ENCODE peak calls at places on chromosomes 1 and 21, in four cellular contexts. L, P, Z and H are unnamed samples.
A peak's percentile ranks its signal among the peaks of the same experiment; 100 is the strongest.

GRCh38 chr1:153929981-153930948 is 7.5 kb upstream of the GATAD2B start:
- DNase-seq in L (no peak), P (peak; percentile 44), Z (no peak), H (no peak)

GRCh38 chr1:7503691-7504437 is 267.2 kb upstream of the VAMP3 start:
- DNase-seq in L (peak; percentile 31), P (peak; percentile 37), Z (no peak), H (no peak)

GRCh38 chr1:224149733-224150132 is 33.3 kb upstream of the DEGS1 start:
- DNase-seq in L (no peak), P (no peak), Z (no peak), H (no peak)

GRCh38 chr1:84985365-84985764 is 11.5 kb downstream of the MCOLN2 start:
- DNase-seq in L (no peak), P (no peak), Z (no peak), H (no peak)

GRCh38 chr1:72439036-72439435 is 156.7 kb upstream of the NEGR1 start:
- DNase-seq in L (no peak), P (no peak), Z (no peak), H (no peak)

GRCh38 chr1:10178602-10179407 is 31.6 kb upstream of the KIF1B start:
- DNase-seq in L (no peak), P (no peak), Z (no peak), H (no peak)

GRCh38 chr1:55146781-55147180 is 68.4 kb downstream of the USP24 start:
- DNase-seq in L (no peak), P (no peak), Z (no peak), H (peak; percentile 6)

GRCh38 chr1:9960705-9961562 is 17.7 kb downstream of the NMNAT1 start:
- DNase-seq in L (no peak), P (no peak), Z (no peak), H (peak; percentile 13)

GRCh38 chr21:37009740-37010341 is 3.3 kb downstream of the RIPPLY3 start:
- DNase-seq in L (peak; percentile 82), P (peak; percentile 93), Z (peak; percentile 35), H (peak; percentile 89)

GRCh38 chr1:6029351-6029750 is 16.3 kb upstream of the KCNAB2 start:
- DNase-seq in L (no peak), P (peak; percentile 21), Z (no peak), H (no peak)

GRCh38 chr1:202568466-202569196 is 141.6 kb downstream of the SYT2 start:
- DNase-seq in L (no peak), P (no peak), Z (no peak), H (no peak)

GRCh38 chr1:119805247-119805646 is 6.0 kb downstream of the REG4 start:
- DNase-seq in L (no peak), P (no peak), Z (no peak), H (no peak)

GRCh38 chr1:98429851-98430496 is 231.5 kb upstream of the SNX7 start:
- DNase-seq in L (no peak), P (no peak), Z (no peak), H (peak; percentile 51)

GRCh38 chr1:171344473-171344820 is 30.5 kb downstream of the FMO4 start:
- DNase-seq in L (no peak), P (no peak), Z (no peak), H (no peak)

GRCh38 chr1:172851871-172852270 is 193.0 kb downstream of the FASLG start:
- DNase-seq in L (no peak), P (no peak), Z (no peak), H (no peak)

GRCh38 chr1:54117815-54118563 is 34.8 kb downstream of the CDCP2 start:
- DNase-seq in L (no peak), P (no peak), Z (no peak), H (no peak)

GRCh38 chr1:226060976-226061792 is 1.3 kb upstream of the H3-3A start:
- DNase-seq in L (no peak), P (no peak), Z (no peak), H (no peak)

GRCh38 chr21:42622284-42622683 is 31.1 kb upstream of the PDE9A start:
- DNase-seq in L (no peak), P (no peak), Z (no peak), H (no peak)
- H3K27me3 ChIP-seq in L (peaks cover 4% of the 10 kb centered on the region), P (no peaks in the 10 kb centered on the region), Z (peaks cover 4% of the 10 kb centered on the region), H (peaks cover 3% of the 10 kb centered on the region)

GRCh38 chr1:115192200-115192767 is 103.0 kb upstream of the TSPAN2 start:
- DNase-seq in L (no peak), P (no peak), Z (no peak), H (no peak)

GRCh38 chr1:115188680-115189395 is 99.5 kb upstream of the TSPAN2 start:
- DNase-seq in L (no peak), P (no peak), Z (no peak), H (no peak)

GRCh38 chr1:115190766-115191165 is 101.5 kb upstream of the TSPAN2 start:
- DNase-seq in L (no peak), P (no peak), Z (no peak), H (no peak)

GRCh38 chr1:115191691-115192090 is 102.4 kb upstream of the TSPAN2 start:
- DNase-seq in L (no peak), P (no peak), Z (no peak), H (no peak)

GRCh38 chr1:115189814-115190541 is 100.7 kb upstream of the TSPAN2 start:
- DNase-seq in L (no peak), P (no peak), Z (no peak), H (no peak)
- H3K27ac ChIP-seq in L (no peak overlapping the region), P (no peak overlapping the region), Z (peak overlapping the region; percentile 87), H (no peak overlapping the region)

DNA sequence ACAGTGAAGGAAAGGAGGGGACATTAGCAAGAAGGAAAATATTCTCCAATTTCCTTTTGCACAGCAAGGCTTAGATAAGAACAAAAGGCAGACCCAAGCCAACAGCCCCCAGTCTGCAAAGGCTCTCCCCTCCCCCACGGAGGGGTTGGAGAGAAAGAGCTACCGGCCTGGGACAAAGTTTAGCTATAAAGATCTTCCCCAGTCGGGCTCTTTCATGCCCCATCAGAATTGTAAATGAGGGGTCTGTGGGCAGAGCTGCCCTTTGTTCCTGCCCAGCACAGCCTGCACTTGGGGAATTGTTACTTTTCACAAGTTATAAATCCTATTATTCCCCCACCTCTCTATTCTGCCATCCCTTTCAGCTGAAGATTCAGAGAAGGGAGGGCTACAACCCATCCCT is 3.6 kb downstream of the MYCL start:
- DNase-seq in L (no peak), P (no peak), Z (no peak), H (no peak)
- H3K4me1 ChIP-seq in L (peaks cover 5% of the 10 kb centered on the region), P (no peaks in the 10 kb centered on the region), Z (peaks cover 23% of the 10 kb centered on the region), H (peaks cover 52% of the 10 kb centered on the region)

GRCh38 chr1:216722841-216723240 is 388 bp downstream of the ESRRG start:
- DNase-seq in L (no peak), P (no peak), Z (no peak), H (no peak)
- H3K27me3 ChIP-seq in L (no peaks in the 10 kb centered on the region), P (no peaks in the 10 kb centered on the region), Z (peaks cover 11% of the 10 kb centered on the region), H (no peaks in the 10 kb centered on the region)

GRCh38 chr1:156898151-156898550 is 4.6 kb downstream of the PEAR1 start:
- DNase-seq in L (no peak), P (peak; percentile 84), Z (no peak), H (peak; percentile 37)
- H3K27ac ChIP-seq in L (no peak overlapping the region), P (peak overlapping the region; percentile 41), Z (peak overlapping the region; percentile 50), H (peak overlapping the region; percentile 70)

DNA sequence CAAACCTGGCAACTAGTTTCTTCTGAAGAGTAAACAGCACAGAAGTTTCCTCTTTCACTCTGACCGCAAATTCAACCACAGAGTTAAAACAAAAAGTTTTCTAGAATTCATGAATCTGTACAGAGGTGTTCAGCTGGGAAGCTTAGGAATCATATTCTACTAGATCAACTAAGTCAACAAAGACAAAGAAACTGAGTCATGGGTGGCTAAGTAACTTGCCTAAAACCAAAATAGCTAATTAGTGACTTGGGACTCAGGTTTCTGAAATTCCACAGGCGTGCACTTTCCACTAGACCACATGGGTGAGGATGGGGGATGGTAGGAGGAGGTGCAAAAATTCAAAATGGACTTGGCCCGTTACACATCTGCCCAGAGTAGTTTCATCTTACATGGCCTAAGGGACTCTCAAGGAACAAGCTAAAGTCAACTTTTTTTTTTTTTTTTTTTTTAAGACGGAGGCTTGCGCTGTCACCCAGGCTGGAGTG is 25.8 kb downstream of the PTPN14 start:
- DNase-seq in L (no peak), P (no peak), Z (no peak), H (no peak)
- H3K4me1 ChIP-seq in L (no peaks in the 10 kb centered on the region), P (peaks cover 5% of the 10 kb centered on the region), Z (peaks cover 11% of the 10 kb centered on the region), H (peaks cover under 1% of the 10 kb centered on the region)

GRCh38 chr1:91349524-91349923 is 55.1 kb downstream of the HFM1 start:
- DNase-seq in L (no peak), P (no peak), Z (no peak), H (no peak)

GRCh38 chr1:91346824-91347223 is 57.8 kb downstream of the HFM1 start:
- DNase-seq in L (no peak), P (no peak), Z (no peak), H (no peak)

DNA sequence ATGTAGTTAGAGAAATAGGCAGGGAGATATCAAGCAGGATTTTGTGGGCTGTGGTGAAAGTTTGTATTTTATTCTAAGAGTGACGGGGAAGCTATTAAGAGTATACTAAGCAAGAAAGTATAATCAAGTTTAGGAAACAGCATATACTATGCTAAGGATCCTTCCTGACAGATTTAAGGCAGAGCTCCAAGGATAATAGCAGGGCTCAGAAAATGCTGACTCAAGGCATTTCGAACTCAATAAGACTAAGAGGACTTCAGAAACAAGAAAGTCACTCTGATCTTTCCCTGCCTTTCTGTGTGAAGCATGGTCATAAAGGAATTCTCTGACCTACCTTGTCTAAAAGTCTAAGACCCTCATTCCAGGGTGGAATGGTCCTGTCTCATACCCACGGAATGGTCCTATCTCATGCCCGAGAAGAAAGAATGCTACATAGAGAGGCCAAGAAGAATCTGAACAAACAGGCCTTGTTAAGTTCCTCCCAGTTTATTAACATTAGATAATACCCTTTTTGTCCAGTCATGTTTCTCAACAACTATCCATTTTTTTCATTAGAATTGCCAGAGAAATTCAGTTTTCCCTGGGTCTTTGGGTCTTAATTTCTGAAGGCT is 59.1 kb downstream of the HFM1 start:
- DNase-seq in L (no peak), P (no peak), Z (no peak), H (no peak)
- H3K27me3 ChIP-seq in L (no peaks in the 10 kb centered on the region), P (no peaks in the 10 kb centered on the region), Z (no peaks in the 10 kb centered on the region), H (no peaks in the 10 kb centered on the region)

GRCh38 chr1:12007204-12007603 is 12.1 kb upstream of the MIIP start:
- DNase-seq in L (no peak), P (no peak), Z (no peak), H (no peak)
- H3K27ac ChIP-seq in L (peak overlapping the region; percentile 9), P (no peak overlapping the region), Z (no peak overlapping the region), H (no peak overlapping the region)

GRCh38 chr1:155010211-155010918 is 7.8 kb downstream of the ZBTB7B start:
- DNase-seq in L (no peak), P (no peak), Z (no peak), H (no peak)
- H3K4me1 ChIP-seq in L (peaks cover 90% of the 10 kb centered on the region), P (peaks cover 19% of the 10 kb centered on the region), Z (peaks cover 60% of the 10 kb centered on the region), H (peaks cover 71% of the 10 kb centered on the region)